ENCODE peak calls at places on chromosomes 7 and 10, in six cellular contexts. H, U, Y, N, Q and G are unnamed samples.
A peak's percentile ranks its signal among the peaks of the same experiment; 100 is the strongest.

GRCh38 chr7:120725376-120726039 is 132.4 kb downstream of the TSPAN12 start:
- DNase-seq in Q (peak; percentile 69), N (no peak), H (no peak), U (no peak), Y (no peak), G (no peak)

GRCh38 chr7:77698042-77698625 is 1.9 kb downstream of the RSBN1L start:
- DNase-seq in Y (no peak), H (no peak), Q (no peak), N (no peak), U (no peak), G (no peak)

GRCh38 chr10:27448926-27449325 is 55.2 kb upstream of the RAB18 start:
- DNase-seq in H (no peak), U (no peak), N (no peak), Q (peak; percentile 8), Y (no peak), G (no peak)

GRCh38 chr7:78039791-78040776 is 241.5 kb downstream of the PHTF2 start:
- DNase-seq in H (no peak), N (peak; percentile 84), Q (peak; percentile 20), Y (peak; percentile 23), U (peak; percentile 24), G (peak; percentile 68)

GRCh38 chr7:134121632-134122139 is 5.5 kb upstream of the LRGUK start:
- DNase-seq in Y (no peak), H (no peak), Q (no peak), N (no peak), U (no peak), G (no peak)

GRCh38 chr7:157302314-157302711 is 34.5 kb upstream of the DNAJB6 start:
- DNase-seq in U (peak; percentile 85), Q (no peak), N (peak; percentile 93), Y (peak; percentile 67), H (peak; percentile 95), G (peak; percentile 76)

GRCh38 chr10:70283445-70284399 is at the start of gene NPFFR1:
- DNase-seq in N (no peak), Y (no peak), H (no peak), Q (no peak), U (no peak), G (no peak)

GRCh38 chr7:92731327-92732063 is 104.9 kb downstream of the CDK6 start:
- DNase-seq in Y (no peak), N (no peak), U (no peak), Q (peak; percentile 43), H (no peak), G (no peak)

GRCh38 chr7:74271742-74272141 is 17.5 kb upstream of the CLIP2 start:
- DNase-seq in Q (no peak), U (no peak), Y (no peak), N (no peak), H (peak; percentile 55), G (no peak)

GRCh38 chr7:50068026-50068425 is 25.0 kb downstream of the ZPBP start:
- DNase-seq in N (no peak), H (no peak), Q (peak; percentile 11), U (no peak), Y (peak; percentile 20), G (no peak)

GRCh38 chr10:126375926-126376554 is 12.2 kb downstream of the ADAM12 start:
- DNase-seq in N (no peak), U (no peak), Q (no peak), Y (no peak), H (no peak), G (no peak)

GRCh38 chr10:22345301-22346086 is at the start of gene SPAG6:
- DNase-seq in N (peak; percentile 91), Y (peak; percentile 55), U (peak; percentile 40), Q (peak; percentile 35), H (peak; percentile 37), G (peak; percentile 72)

GRCh38 chr7:46145412-46145811 is 224.3 kb upstream of the IGFBP3 start:
- DNase-seq in N (peak; percentile 71), H (no peak), Q (peak; percentile 98), Y (no peak), U (no peak), G (no peak)

GRCh38 chr10:71029411-71029881 is 141.1 kb upstream of the PCBD1 start:
- DNase-seq in U (no peak), N (peak; percentile 42), H (no peak), Y (no peak), Q (no peak), G (no peak)